ENCODE peak calls at places on chromosomes 11 and 22, in four cellular contexts. I is HCT116, F is brain microvascular endothelial cell, P is sigmoid colon. Z is an unnamed sample.

GRCh38 chr11:64900263-64900678 is 16.7 kb downstream of the ATG2A start:
- DNase-seq in I (no peak), F (no peak), P (no peak), Z (no peak)

GRCh38 chr11:65590240-65590738 is 5.3 kb downstream of the KCNK7 start:
- DNase-seq in I (no peak), F (no peak), P (peak), Z (no peak)

GRCh38 chr11:28269621-28270020 is 161.4 kb downstream of the METTL15 start:
- DNase-seq in I (no peak), F (no peak), P (no peak), Z (no peak)

GRCh38 chr11:119742263-119742861 is 13.4 kb upstream of the NECTIN1 start:
- DNase-seq in I (no peak), F (no peak), P (no peak), Z (no peak)

GRCh38 chr22:48751539-48752437 is 1075.9 kb downstream of the BRD1 start:
- DNase-seq in I (no peak), F (no peak), P (peak), Z (peak)

GRCh38 chr11:94734563-94735275 is 33.4 kb upstream of the AMOTL1 start:
- DNase-seq in I (peak), F (no peak), P (no peak), Z (no peak)

GRCh38 chr11:64850979-64851567 is 6.6 kb upstream of the CDC42BPG start:
- DNase-seq in I (no peak), F (no peak), P (no peak), Z (no peak)

GRCh38 chr11:41201156-41201555 is 258.3 kb downstream of the LRRC4C start:
- DNase-seq in I (no peak), F (no peak), P (no peak), Z (no peak)

GRCh38 chr22:27992294-27993165 is 73.5 kb upstream of the PITPNB start:
- DNase-seq in I (no peak), F (no peak), P (peak), Z (peak)

DNA sequence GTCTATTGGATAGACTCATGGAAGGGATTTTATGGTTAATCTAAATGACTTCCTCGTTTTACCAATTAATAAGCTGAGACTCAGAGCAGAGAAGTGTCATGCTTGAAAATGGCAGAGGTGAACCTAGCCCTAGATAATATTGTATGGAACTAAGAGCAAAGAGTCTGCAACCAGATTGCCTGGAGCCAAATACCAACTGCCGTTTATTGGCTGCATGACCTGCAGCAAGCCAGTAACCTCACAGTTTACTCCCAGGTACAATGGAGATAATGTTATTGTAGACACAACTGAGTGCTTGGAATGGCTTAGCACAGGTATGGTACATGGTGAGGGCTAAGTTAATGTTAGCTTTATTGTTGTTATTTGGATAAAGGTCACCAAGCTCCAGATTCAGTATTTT is 84.6 kb upstream of the FAT3 start:
- DNase-seq in I (no peak), F (no peak), P (no peak), Z (no peak)
- TF ChIP-seq CTCF in I (no peak), F (no peak), P (no peak), Z (no peak)

DNA sequence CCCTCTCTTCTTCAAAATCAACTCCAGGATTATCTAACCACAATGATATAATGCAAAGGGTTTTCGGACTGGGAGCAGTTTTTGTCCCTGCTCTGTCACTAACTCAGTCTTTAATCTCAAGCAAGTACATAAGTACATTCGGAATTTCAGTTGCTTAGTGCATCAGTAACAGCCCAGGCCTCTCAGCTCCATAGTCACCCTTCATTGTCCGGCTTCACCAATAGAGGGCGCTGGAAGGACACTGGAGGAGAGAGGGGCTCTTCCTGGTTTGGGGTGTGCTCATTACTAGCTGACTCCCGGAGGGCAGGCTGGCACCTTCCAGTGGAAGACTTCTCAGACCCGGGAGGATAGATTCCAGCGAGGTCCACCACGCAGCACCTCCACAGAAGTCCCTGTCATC is 90.4 kb upstream of the PDGFD start:
- DNase-seq in I (peak), F (peak), P (no peak), Z (no peak)
- TF ChIP-seq CTCF in I (peak), F (peak), P (no peak), Z (peak)

DNA sequence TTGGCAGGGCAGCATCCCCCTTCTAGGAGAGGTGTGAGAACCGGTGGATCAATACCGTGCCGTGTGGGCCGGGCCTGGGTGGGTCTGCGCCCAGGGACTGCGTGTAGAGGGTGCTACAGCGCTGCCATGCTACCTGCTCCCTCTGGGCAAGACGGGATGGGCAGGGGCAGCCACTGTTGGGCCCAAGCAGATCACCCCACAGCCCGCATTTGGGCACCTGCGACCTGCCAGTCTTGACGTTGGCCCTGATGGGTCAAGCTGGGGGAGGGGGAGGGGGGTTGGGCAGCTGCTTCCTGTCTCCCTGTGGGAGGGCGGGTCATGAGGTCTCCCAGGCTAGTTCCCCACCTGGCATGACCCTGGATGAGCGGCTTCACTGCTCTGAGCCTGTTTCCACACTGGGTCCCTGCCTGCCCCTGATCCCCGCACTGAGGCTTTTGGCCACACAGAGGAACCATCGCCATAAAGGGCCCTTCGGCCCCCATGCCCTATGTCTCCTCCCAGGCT is 2.8 kb upstream of the RPS19BP1 start:
- DNase-seq in I (no peak), F (no peak), P (no peak), Z (no peak)
- TF ChIP-seq CTCF in I (no peak), F (no peak), P (no peak), Z (no peak)

GRCh38 chr11:57219021-57219627 is 17.9 kb downstream of the APLNR start:
- DNase-seq in I (no peak), F (no peak), P (no peak), Z (no peak)

GRCh38 chr11:57223601-57224000 is 13.4 kb downstream of the APLNR start:
- DNase-seq in I (no peak), F (no peak), P (no peak), Z (no peak)

GRCh38 chr11:57224126-57224525 is 12.9 kb downstream of the APLNR start:
- DNase-seq in I (no peak), F (no peak), P (no peak), Z (no peak)

GRCh38 chr11:57224537-57224936 is 12.5 kb downstream of the APLNR start:
- DNase-seq in I (no peak), F (peak), P (no peak), Z (no peak)

GRCh38 chr11:57222239-57222638 is 14.8 kb downstream of the APLNR start:
- DNase-seq in I (no peak), F (no peak), P (no peak), Z (no peak)
- TF ChIP-seq CTCF in I (no peak), F (no peak), P (no peak), Z (no peak)

DNA sequence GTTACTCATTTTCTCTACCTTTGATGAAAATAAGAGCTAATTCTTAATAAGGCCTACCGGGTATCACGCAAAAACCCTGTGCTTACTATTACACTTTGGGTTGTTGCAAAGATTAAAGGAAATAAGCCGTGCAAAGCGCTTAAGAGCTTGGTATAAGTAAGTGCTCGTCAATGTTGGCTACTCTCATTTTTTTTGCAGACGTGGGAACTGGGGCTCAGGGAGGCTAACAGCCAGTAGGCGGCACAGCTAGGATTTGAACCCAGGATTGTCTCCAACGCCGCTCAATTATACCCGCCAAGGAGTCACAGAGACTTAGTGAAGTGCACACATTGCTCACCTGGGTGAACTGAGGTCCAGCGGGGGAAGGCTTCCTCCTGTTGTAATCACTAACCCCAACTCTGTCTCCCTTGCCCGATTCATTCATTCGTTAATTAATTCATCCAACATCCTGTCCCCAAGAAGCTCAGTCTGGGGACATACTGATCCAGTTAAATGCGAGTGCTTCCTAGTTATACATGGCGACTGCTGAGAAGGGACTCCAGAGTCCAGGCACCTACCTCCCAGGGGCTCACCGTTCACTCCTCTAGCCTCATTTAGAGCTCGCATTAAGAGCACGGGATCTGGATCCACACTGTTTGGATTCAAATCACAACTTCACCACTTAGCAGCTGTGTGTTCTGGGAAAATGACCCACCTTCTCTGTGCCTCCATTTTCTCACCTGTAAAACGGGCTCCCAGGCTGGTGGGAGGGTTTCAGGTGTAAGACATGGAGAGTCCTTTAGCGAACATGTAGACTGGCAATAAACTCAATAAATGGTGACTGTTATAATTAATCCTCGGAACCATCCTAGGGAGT is 869 bp upstream of the MTFP1 start:
- DNase-seq in I (no peak), F (peak), P (no peak), Z (no peak)
- TF ChIP-seq CTCF in I (peak), F (peak), P (no peak), Z (no peak)

DNA sequence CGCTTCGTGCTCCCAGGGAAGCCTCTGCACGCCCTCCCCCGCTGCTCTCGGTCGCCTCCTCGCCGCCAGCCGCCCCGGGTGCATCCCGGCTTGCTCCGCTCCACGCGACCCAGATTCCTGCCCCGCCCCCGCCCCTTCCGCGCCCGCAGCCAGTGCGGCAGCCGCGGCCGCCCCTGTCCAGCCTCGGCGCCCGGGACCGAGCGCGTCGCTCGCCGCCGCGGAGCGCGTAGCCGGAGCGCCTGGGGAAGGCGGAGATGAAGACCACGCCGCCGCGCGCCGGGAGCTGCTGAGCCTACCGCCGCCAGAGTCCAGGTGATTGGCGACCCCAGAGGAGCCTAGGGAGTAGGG is at the start of gene ELMOD1:
- DNase-seq in I (no peak), F (peak), P (peak), Z (no peak)
- TF ChIP-seq CTCF in I (no peak), F (no peak), P (no peak), Z (peak)

Z was measured in chondrocyte.